ENCODE peak calls at places on chromosomes 2 and 18, in five cellular contexts. H is thyroid gland, U is A549, E is Panc1, L is PC-9. G is an unnamed sample.

GRCh38 chr2:207662203-207662602 is 37.0 kb upstream of the METTL21A start:
- DNase-seq in L (no peak), U (no peak), H (no peak), E (no peak), G (no peak)

GRCh38 chr2:53220969-53221368 is 546.6 kb upstream of the CHAC2 start:
- DNase-seq in E (no peak), H (no peak), L (no peak), U (no peak), G (no peak)

GRCh38 chr2:85116207-85116606 is 17.0 kb upstream of the TCF7L1 start:
- DNase-seq in H (no peak), U (no peak), E (no peak), L (no peak), G (no peak)

GRCh38 chr2:217975626-217976025 is 27.2 kb downstream of the TNS1 start:
- DNase-seq in E (no peak), L (no peak), U (no peak), H (no peak), G (no peak)

GRCh38 chr2:206971805-206972204 is 32.5 kb downstream of the CPO start:
- DNase-seq in E (no peak), U (no peak), L (no peak), H (no peak), G (no peak)

GRCh38 chr18:58632557-58632956 is 3.7 kb upstream of the ALPK2 start:
- DNase-seq in H (no peak), E (no peak), L (no peak), U (no peak), G (no peak)

GRCh38 chr2:71455741-71456569 is 2.6 kb downstream of the DYSF start:
- DNase-seq in L (no peak), H (no peak), U (no peak), E (no peak), G (no peak)

GRCh38 chr18:13945811-13946210 is 30.5 kb upstream of the MC2R start:
- DNase-seq in U (no peak), E (no peak), L (no peak), H (no peak), G (no peak)

GRCh38 chr18:33495278-33495677 is 54.8 kb upstream of the CCDC178 start:
- DNase-seq in L (no peak), U (no peak), E (peak; percentile 17), H (peak; percentile 50), G (no peak)

GRCh38 chr18:37967261-37967660 is 401.7 kb upstream of the CELF4 start:
- DNase-seq in U (no peak), E (no peak), H (no peak), L (no peak), G (no peak)

GRCh38 chr2:43412121-43412753 is 183.6 kb downstream of the THADA start:
- DNase-seq in H (no peak), L (peak; percentile 57), E (no peak), U (peak; percentile 17), G (no peak)

GRCh38 chr2:233453111-233453915 is 99.0 kb downstream of the DGKD start:
- DNase-seq in H (no peak), E (no peak), U (no peak), L (no peak), G (no peak)

GRCh38 chr2:180184506-180184905 is 177.4 kb upstream of the CWC22 start:
- DNase-seq in H (no peak), L (no peak), E (no peak), U (no peak), G (no peak)

GRCh38 chr2:71668326-71669057 is 215.1 kb downstream of the DYSF start:
- DNase-seq in E (no peak), H (no peak), L (no peak), U (no peak), G (no peak)

GRCh38 chr2:213476641-213477040 is 192.4 kb downstream of the SPAG16 start:
- DNase-seq in U (no peak), E (no peak), H (no peak), L (peak; percentile 34), G (no peak)

GRCh38 chr2:63862802-63863201 is 21.1 kb downstream of the UGP2 start:
- DNase-seq in U (no peak), H (no peak), E (no peak), L (peak; percentile 87), G (no peak)

GRCh38 chr2:217650229-217650628 is 352.6 kb downstream of the TNS1 start:
- DNase-seq in E (no peak), H (no peak), U (peak; percentile 5), L (no peak), G (no peak)

GRCh38 chr2:216944733-216945132 is 84.9 kb upstream of the TNP1 start:
- DNase-seq in E (no peak), L (no peak), H (no peak), U (no peak), G (no peak)

GRCh38 chr2:18551169-18551568 is 9.3 kb downstream of the RDH14 start:
- DNase-seq in E (no peak), L (no peak), U (no peak), H (no peak), G (no peak)

GRCh38 chr2:42371621-42372473 is 10.8 kb upstream of the COX7A2L start:
- DNase-seq in H (no peak), U (no peak), E (no peak), L (no peak), G (no peak)

GRCh38 chr2:25125189-25125588 is 43.2 kb downstream of the POMC start:
- DNase-seq in E (no peak), L (no peak), U (no peak), H (no peak), G (no peak)

GRCh38 chr2:66462196-66462825 is 27.4 kb downstream of the MEIS1 start:
- DNase-seq in L (no peak), H (no peak), E (no peak), U (no peak), G (no peak)

GRCh38 chr2:181953773-181954537 is 31.7 kb upstream of the PPP1R1C start:
- DNase-seq in L (no peak), H (peak; percentile 75), E (peak; percentile 42), U (peak; percentile 55), G (peak; percentile 45)

GRCh38 chr2:36568533-36569246 is 29.3 kb downstream of the FEZ2 start:
- DNase-seq in H (no peak), L (peak; percentile 72), U (peak; percentile 43), E (peak; percentile 93), G (no peak)

GRCh38 chr2:238945433-238946150 is 97.7 kb downstream of the TWIST2 start:
- DNase-seq in H (peak; percentile 11), L (no peak), U (peak; percentile 22), E (no peak), G (no peak)

GRCh38 chr18:60838677-60839076 is 466.1 kb upstream of the MC4R start:
- DNase-seq in E (no peak), H (no peak), L (no peak), U (no peak), G (no peak)

GRCh38 chr18:47262397-47263196 is 11.1 kb upstream of the SKOR2 start:
- DNase-seq in E (no peak), L (no peak), U (no peak), H (no peak), G (no peak)

GRCh38 chr2:217673555-217674088 is 329.2 kb downstream of the TNS1 start:
- DNase-seq in E (no peak), U (no peak), H (no peak), L (no peak), G (no peak)

GRCh38 chr18:79849328-79850207 is 51.8 kb downstream of the KCNG2 start:
- DNase-seq in H (no peak), E (no peak), U (no peak), L (no peak), G (no peak)

GRCh38 chr2:226399006-226399405 is 400.6 kb downstream of the IRS1 start:
- DNase-seq in E (no peak), H (no peak), U (no peak), L (no peak), G (no peak)

GRCh38 chr18:45539383-45539960 is 75.8 kb upstream of the SLC14A2 start:
- DNase-seq in U (no peak), H (no peak), L (no peak), E (no peak), G (no peak)

GRCh38 chr2:229575569-229576315 is 138.6 kb downstream of the DNER start:
- DNase-seq in E (no peak), L (no peak), H (no peak), U (no peak), G (no peak)

GRCh38 chr2:174587607-174588006 is 10.0 kb downstream of the WIPF1 start:
- DNase-seq in L (no peak), U (no peak), E (no peak), H (no peak), G (no peak)

GRCh38 chr2:71072492-71072891 is 4.0 kb downstream of the NAGK start:
- DNase-seq in H (no peak), L (no peak), E (no peak), U (no peak), G (no peak)

GRCh38 chr2:15829091-15829801 is 111.1 kb upstream of the MYCN start:
- DNase-seq in E (no peak), U (no peak), H (no peak), L (no peak), G (no peak)

GRCh38 chr2:216389565-216389964 is 17.3 kb upstream of the MARCHF4 start:
- DNase-seq in H (no peak), E (no peak), U (no peak), L (no peak), G (no peak)

GRCh38 chr2:172693037-172693436 is 42.6 kb upstream of the RAPGEF4 start:
- DNase-seq in E (peak; percentile 94), U (peak; percentile 78), H (no peak), L (peak; percentile 99), G (no peak)

GRCh38 chr2:130372055-130372832 is 16.4 kb downstream of the PTPN18 start:
- DNase-seq in U (peak; percentile 81), E (no peak), L (peak; percentile 70), H (peak; percentile 92), G (peak; percentile 74)
- H3K4me1 ChIP-seq in U (peaks cover 24% of the 10 kb centered on the region), E (peaks cover 11% of the 10 kb centered on the region), L (peaks cover 9% of the 10 kb centered on the region), H (peaks cover 32% of the 10 kb centered on the region), G (peaks cover 64% of the 10 kb centered on the region)

GRCh38 chr2:144099746-144100438 is 420.0 kb downstream of the ZEB2 start:
- DNase-seq in H (no peak), E (no peak), U (peak; percentile 29), L (peak; percentile 36), G (no peak)
- H3K27ac ChIP-seq in H (no peak overlapping the region), E (no peak overlapping the region), U (peak overlapping the region; percentile 39), L (no peak overlapping the region), G (no peak overlapping the region)

GRCh38 chr2:108786008-108786353 is 590 bp upstream of the CCDC138 start:
- DNase-seq in L (no peak), E (no peak), H (no peak), U (no peak), G (no peak)
- H3K4me3 ChIP-seq in L (peak overlapping the region; percentile 89), E (peak overlapping the region; percentile 67), H (peak overlapping the region; percentile 71), U (peak overlapping the region; percentile 86), G (peak overlapping the region; percentile 26)

DNA sequence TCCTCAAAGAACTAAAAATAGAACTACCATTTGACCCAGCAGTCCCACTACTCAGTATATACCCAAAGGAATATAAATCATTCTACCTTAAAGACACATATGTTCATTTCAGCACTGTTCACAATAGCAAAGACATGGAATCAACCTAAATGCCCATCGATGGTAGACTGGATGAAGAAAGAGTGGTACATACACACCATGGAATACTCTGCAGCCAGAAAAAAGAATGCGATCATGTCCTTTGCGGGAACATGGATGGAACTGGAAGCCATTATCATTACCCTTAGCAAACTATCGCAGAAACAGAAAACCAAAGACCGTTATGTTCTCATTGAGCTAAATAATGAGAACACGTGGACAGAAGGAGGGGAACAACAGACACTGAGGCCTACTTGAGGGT is 44.5 kb downstream of the TWSG1 start:
- DNase-seq in U (no peak), E (no peak), H (no peak), L (no peak), G (no peak)
- H3K4me1 ChIP-seq in U (no peaks in the 10 kb centered on the region), E (no peaks in the 10 kb centered on the region), H (no peaks in the 10 kb centered on the region), L (no peaks in the 10 kb centered on the region), G (no peaks in the 10 kb centered on the region)

G was measured in CD4-positive, alpha-beta memory T cell.